ENCODE peak calls at places on chromosomes 4 and X, in four cellular contexts. K is hippocampal formation, F is hypothalamus, I is lower leg skin. E is an unnamed sample.

GRCh38 chrX:49079489-49080428 is at the start of gene WDR45:
- DNase-seq in K (peak), F (peak), I (peak), E (peak)

GRCh38 chr4:66572949-66573348 is 902.7 kb upstream of the EPHA5 start:
- DNase-seq in K (no peak), F (no peak), I (no peak), E (no peak)

GRCh38 chr4:20297246-20297645 is 45.5 kb downstream of the SLIT2 start:
- DNase-seq in K (no peak), F (no peak), I (no peak), E (no peak)

GRCh38 chr4:113604955-113605354 is 156.6 kb downstream of the CAMK2D start:
- DNase-seq in K (no peak), F (no peak), I (no peak), E (no peak)

GRCh38 chr4:151324449-151325319 is 721 bp downstream of the SH3D19 start:
- DNase-seq in K (no peak), F (no peak), I (no peak), E (peak)

GRCh38 chrX:104195489-104196084 is 29.3 kb downstream of the FAM199X start:
- DNase-seq in K (peak), F (no peak), I (no peak), E (no peak)

GRCh38 chrX:39757971-39758370 is 339.8 kb downstream of the BCOR start:
- DNase-seq in K (no peak), F (no peak), I (no peak), E (no peak)

GRCh38 chrX:27555514-27555913 is 34.6 kb upstream of the DCAF8L2 start:
- DNase-seq in K (no peak), F (no peak), I (no peak), E (no peak)

GRCh38 chr4:101711590-101712255 is 78.8 kb upstream of the BANK1 start:
- DNase-seq in K (no peak), F (no peak), I (no peak), E (no peak)

GRCh38 chr4:74638689-74639088 is 155.6 kb downstream of the BTC start:
- DNase-seq in K (no peak), F (no peak), I (no peak), E (no peak)

GRCh38 chr4:37389967-37390580 is 145.5 kb downstream of the NWD2 start:
- DNase-seq in K (peak), F (no peak), I (no peak), E (no peak)

GRCh38 chrX:153638041-153638371 is 9.0 kb upstream of the DUSP9 start:
- DNase-seq in K (no peak), F (no peak), I (peak), E (no peak)